ENCODE peak calls at places on chromosome 12, in eight cellular contexts. O is ovary, S is GM23338, L is lower lobe of right lung, J is uterus, I is A549, T is aorta, G is thoracic aorta. Z is an unnamed sample.

GRCh38 chr12:67811437-67812361 is 163.2 kb downstream of the DYRK2 start:
- DNase-seq in O (no peak), S (no peak), L (no peak), J (no peak), I (peak; percentile 45), T (no peak), G (no peak), Z (no peak)

GRCh38 chr12:124548854-124549378 is 18.5 kb downstream of the NCOR2 start:
- DNase-seq in O (peak; percentile 70), S (no peak), L (peak; percentile 62), J (peak; percentile 69), I (no peak), T (peak; percentile 84), G (no peak), Z (peak; percentile 67)

GRCh38 chr12:26231930-26232329 is 36.6 kb downstream of the SSPN start:
- DNase-seq in O (no peak), S (no peak), L (no peak), J (no peak), I (no peak), T (no peak), G (no peak), Z (no peak)

GRCh38 chr12:118813778-118814359 is 167.5 kb upstream of the SRRM4 start:
- DNase-seq in O (no peak), S (peak; percentile 29), L (no peak), J (no peak), I (no peak), T (no peak), G (no peak), Z (no peak)

GRCh38 chr12:95037906-95038305 is 34.4 kb upstream of the NDUFA12 start:
- DNase-seq in O (no peak), S (no peak), L (no peak), J (no peak), I (no peak), T (no peak), G (no peak), Z (no peak)

GRCh38 chr12:19847294-19848059 is 408.2 kb downstream of the AEBP2 start:
- DNase-seq in O (peak; percentile 60), S (no peak), L (no peak), J (peak; percentile 60), I (no peak), T (no peak), G (no peak), Z (no peak)

GRCh38 chr12:68915055-68915454 is 17.9 kb downstream of the CPM start:
- DNase-seq in O (no peak), S (no peak), L (no peak), J (no peak), I (no peak), T (no peak), G (no peak), Z (no peak)

GRCh38 chr12:106058256-106059182 is 80.2 kb downstream of the NUAK1 start:
- DNase-seq in O (no peak), S (no peak), L (no peak), J (no peak), I (no peak), T (no peak), G (no peak), Z (no peak)

GRCh38 chr12:65868878-65869277 is 44.6 kb downstream of the HMGA2 start:
- DNase-seq in O (no peak), S (no peak), L (no peak), J (no peak), I (no peak), T (no peak), G (no peak), Z (no peak)

GRCh38 chr12:108302471-108303311 is 36.4 kb downstream of the CMKLR1 start:
- DNase-seq in O (peak; percentile 70), S (peak; percentile 83), L (peak; percentile 75), J (peak; percentile 82), I (peak; percentile 68), T (peak; percentile 92), G (peak; percentile 54), Z (no peak)

GRCh38 chr12:108630481-108631207 is 3.0 kb downstream of the SELPLG start:
- DNase-seq in O (peak; percentile 19), S (no peak), L (no peak), J (no peak), I (no peak), T (peak; percentile 42), G (no peak), Z (no peak)

GRCh38 chr12:69509308-69509736 is 39.1 kb downstream of the FRS2 start:
- DNase-seq in O (no peak), S (no peak), L (no peak), J (no peak), I (no peak), T (no peak), G (no peak), Z (no peak)

GRCh38 chr12:22100952-22101748 is 55.1 kb downstream of the CMAS start:
- DNase-seq in O (no peak), S (peak; percentile 86), L (no peak), J (peak; percentile 38), I (peak; percentile 60), T (no peak), G (no peak), Z (no peak)

GRCh38 chr12:68405292-68405900 is 73.2 kb upstream of the MDM1 start:
- DNase-seq in O (no peak), S (no peak), L (no peak), J (no peak), I (peak; percentile 36), T (no peak), G (no peak), Z (no peak)

DNA sequence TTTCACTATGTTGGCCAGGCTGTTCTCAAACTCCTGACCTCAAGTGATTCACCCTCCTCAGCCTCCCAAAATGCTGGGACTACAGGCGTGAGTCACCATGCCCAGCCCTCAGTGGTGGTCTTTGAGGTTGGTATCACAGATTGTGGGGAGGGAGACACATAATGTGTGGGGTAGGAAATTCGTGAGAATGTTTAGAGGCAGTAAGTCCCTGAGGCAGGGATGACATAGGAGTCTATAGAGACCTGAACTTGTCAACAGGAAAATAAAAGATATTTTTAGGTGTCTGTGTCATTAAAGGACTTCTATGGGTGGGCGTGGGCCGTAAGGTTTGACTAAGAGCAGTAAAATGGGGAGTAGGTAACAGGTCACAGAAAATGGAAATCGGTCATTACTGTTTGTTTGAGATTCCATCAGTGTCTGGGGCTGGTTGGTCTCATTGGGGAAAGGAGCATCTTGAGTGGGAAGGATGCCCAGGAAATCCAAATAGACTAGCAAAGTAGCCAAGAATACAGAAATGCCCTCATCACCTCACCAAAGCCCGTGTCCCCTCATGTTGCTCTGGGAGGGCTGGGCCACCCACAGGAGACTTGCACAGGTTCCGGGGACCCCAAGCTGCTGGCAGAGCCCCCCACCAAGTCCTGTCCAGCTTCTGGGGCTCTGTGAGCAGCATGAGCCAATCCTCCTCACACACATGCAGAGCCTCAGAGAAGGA is 63.6 kb upstream of the BCL2L14 start:
- DNase-seq in O (no peak), S (no peak), L (no peak), J (no peak), I (no peak), T (no peak), G (no peak), Z (no peak)
- H3K4me1 ChIP-seq in O (no peaks in the 10 kb centered on the region), S (peaks cover 30% of the 10 kb centered on the region), L (peaks cover 12% of the 10 kb centered on the region), J (no peaks in the 10 kb centered on the region), I (no peaks in the 10 kb centered on the region), T (no peaks in the 10 kb centered on the region), G (no peaks in the 10 kb centered on the region), Z (no peaks in the 10 kb centered on the region)

GRCh38 chr12:112307219-112308062 is 74.8 kb downstream of the HECTD4 start:
- DNase-seq in O (no peak), S (no peak), L (no peak), J (no peak), I (no peak), T (no peak), G (no peak), Z (no peak)

GRCh38 chr12:112304411-112304810 is 77.8 kb downstream of the HECTD4 start:
- DNase-seq in O (no peak), S (no peak), L (no peak), J (no peak), I (no peak), T (no peak), G (no peak), Z (no peak)

GRCh38 chr12:112305951-112306350 is 76.3 kb downstream of the HECTD4 start:
- DNase-seq in O (no peak), S (no peak), L (no peak), J (no peak), I (no peak), T (no peak), G (no peak), Z (no peak)

GRCh38 chr12:112303004-112303403 is 79.2 kb downstream of the HECTD4 start:
- DNase-seq in O (no peak), S (no peak), L (no peak), J (no peak), I (peak; percentile 66), T (no peak), G (no peak), Z (no peak)

GRCh38 chr12:112303799-112304198 is 78.4 kb downstream of the HECTD4 start:
- DNase-seq in O (no peak), S (no peak), L (no peak), J (no peak), I (no peak), T (no peak), G (no peak), Z (no peak)
- H3K4me1 ChIP-seq in O (peaks cover 6% of the 10 kb centered on the region), S (peaks cover 8% of the 10 kb centered on the region), L (no peaks in the 10 kb centered on the region), J (peaks cover 4% of the 10 kb centered on the region), I (peaks cover 11% of the 10 kb centered on the region), T (no peaks in the 10 kb centered on the region), G (no peaks in the 10 kb centered on the region), Z (no peaks in the 10 kb centered on the region)

DNA sequence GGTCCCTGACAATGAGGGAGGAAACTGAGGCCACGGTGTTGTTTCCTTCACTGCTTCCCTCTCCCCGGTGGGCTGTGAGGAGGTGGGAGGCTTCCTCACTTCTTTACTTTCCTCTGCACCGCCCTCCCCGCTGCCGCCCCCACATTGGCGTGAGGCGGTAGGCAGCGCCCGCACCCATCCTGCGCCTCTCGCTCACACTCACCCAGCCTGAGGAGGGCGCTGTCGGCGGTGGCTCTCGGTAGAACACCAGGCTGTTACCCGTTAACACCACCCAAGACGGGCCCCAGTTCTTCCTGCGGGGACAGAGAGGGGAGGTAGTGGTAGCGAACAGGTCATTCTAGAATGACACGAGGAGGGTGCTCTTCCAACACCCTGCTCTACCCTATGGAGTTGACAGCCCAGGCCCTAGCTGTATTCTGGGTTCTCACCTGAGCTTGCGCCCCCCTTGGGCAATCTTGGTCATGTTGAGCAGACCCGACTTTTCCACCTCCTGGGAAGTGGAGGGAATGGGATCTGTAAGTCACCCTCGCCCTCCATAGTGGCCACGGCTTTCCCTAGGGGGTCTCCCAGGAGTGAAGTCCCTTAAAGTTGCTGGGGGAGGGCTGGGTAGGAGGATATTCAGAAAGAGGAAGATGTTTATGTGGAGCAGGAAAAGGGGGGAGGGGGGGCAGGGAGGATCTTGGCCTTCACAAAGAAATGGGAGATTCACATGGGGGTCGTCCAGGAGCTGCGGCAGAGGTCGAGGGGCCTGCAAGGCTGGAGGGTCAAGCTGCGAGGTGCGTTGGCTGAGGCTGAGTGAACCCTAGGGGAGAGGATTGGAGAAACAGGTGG is 3.3 kb downstream of the ARHGAP9 start:
- DNase-seq in O (no peak), S (peak; percentile 79), L (peak; percentile 77), J (no peak), I (no peak), T (peak; percentile 81), G (no peak), Z (no peak)
- H3K4me1 ChIP-seq in O (peaks cover 7% of the 10 kb centered on the region), S (peaks cover 38% of the 10 kb centered on the region), L (peaks cover 37% of the 10 kb centered on the region), J (peaks cover 13% of the 10 kb centered on the region), I (peaks cover 14% of the 10 kb centered on the region), T (no peaks in the 10 kb centered on the region), G (peaks cover 15% of the 10 kb centered on the region), Z (peaks cover 3% of the 10 kb centered on the region)

DNA sequence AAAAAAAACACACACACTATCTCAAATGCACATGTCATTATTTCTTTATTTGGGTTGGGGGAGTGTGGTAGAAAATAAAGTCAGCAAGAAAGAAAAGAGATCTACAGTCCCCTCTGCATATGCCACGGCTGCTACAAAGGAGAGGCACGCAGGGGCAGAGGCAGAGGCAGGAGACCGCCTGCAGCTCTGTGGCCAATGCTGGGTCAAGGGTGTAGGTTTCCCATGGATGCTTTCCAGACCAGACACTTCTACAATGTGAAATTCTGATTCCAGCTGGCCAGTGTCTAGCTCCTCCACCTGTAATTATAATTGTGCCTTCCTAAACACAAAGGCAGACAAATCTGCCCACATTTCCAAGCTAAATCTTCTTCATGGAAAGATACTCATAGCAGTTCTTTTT is 19.2 kb downstream of the VPS37B start:
- DNase-seq in O (no peak), S (no peak), L (no peak), J (no peak), I (no peak), T (no peak), G (no peak), Z (no peak)
- H3K4me1 ChIP-seq in O (peaks cover 12% of the 10 kb centered on the region), S (peaks cover 32% of the 10 kb centered on the region), L (peaks cover 95% of the 10 kb centered on the region), J (peaks cover 5% of the 10 kb centered on the region), I (peaks cover 8% of the 10 kb centered on the region), T (no peaks in the 10 kb centered on the region), G (peaks cover 9% of the 10 kb centered on the region), Z (peaks cover 41% of the 10 kb centered on the region)